ENCODE peak calls at places on chromosomes 2 and 18, in six cellular contexts. O, X, W, R, V and E are unnamed samples.

GRCh38 chr2:241724259-241724974 is 10.0 kb upstream of the D2HGDH start:
- DNase-seq in O (no peak), X (no peak), W (no peak), R (peak; percentile 66), V (no peak), E (no peak)

GRCh38 chr2:187709063-187709462 is 154.8 kb upstream of the TFPI start:
- DNase-seq in O (no peak), X (no peak), W (no peak), R (no peak), V (no peak), E (no peak)

GRCh38 chr18:3508576-3509559 is 58.9 kb downstream of the TGIF1 start:
- DNase-seq in O (no peak), X (no peak), W (no peak), R (no peak), V (no peak), E (no peak)

GRCh38 chr2:219446101-219446504 is 11.5 kb downstream of the SPEG start:
- DNase-seq in O (no peak), X (no peak), W (no peak), R (peak; percentile 92), V (no peak), E (no peak)

GRCh38 chr2:117979911-117980341 is 33.9 kb downstream of the CCDC93 start:
- DNase-seq in O (no peak), X (no peak), W (no peak), R (no peak), V (no peak), E (no peak)

GRCh38 chr2:128395196-128395595 is 76.5 kb upstream of the HS6ST1 start:
- DNase-seq in O (no peak), X (no peak), W (no peak), R (peak; percentile 17), V (no peak), E (no peak)

GRCh38 chr2:74205586-74205985 is 7.2 kb downstream of the MTHFD2 start:
- DNase-seq in O (no peak), X (no peak), W (no peak), R (no peak), V (no peak), E (no peak)

GRCh38 chr18:24536326-24536725 is 75.9 kb downstream of the HRH4 start:
- DNase-seq in O (no peak), X (no peak), W (no peak), R (no peak), V (no peak), E (no peak)

GRCh38 chr2:203737360-203737759 is 30.9 kb downstream of the CD28 start:
- DNase-seq in O (no peak), X (no peak), W (no peak), R (no peak), V (no peak), E (no peak)

GRCh38 chr2:143885461-143885860 is 634.5 kb downstream of the ZEB2 start:
- DNase-seq in O (no peak), X (no peak), W (no peak), R (no peak), V (no peak), E (no peak)

GRCh38 chr2:230129343-230129742 is 60.6 kb upstream of the SLC16A14 start:
- DNase-seq in O (no peak), X (no peak), W (no peak), R (no peak), V (peak; percentile 77), E (no peak)

GRCh38 chr18:6921571-6921970 is 192.1 kb downstream of the ARHGAP28 start:
- DNase-seq in O (no peak), X (no peak), W (no peak), R (no peak), V (no peak), E (no peak)

GRCh38 chr2:121255363-121255762 is 29.6 kb downstream of the TFCP2L1 start:
- DNase-seq in O (no peak), X (no peak), W (no peak), R (no peak), V (no peak), E (no peak)

GRCh38 chr2:9799011-9799596 is 44.2 kb upstream of the TAF1B start:
- DNase-seq in O (no peak), X (no peak), W (no peak), R (no peak), V (peak; percentile 54), E (no peak)

GRCh38 chr2:177708106-177708505 is 315.5 kb downstream of the AGPS start:
- DNase-seq in O (no peak), X (no peak), W (no peak), R (no peak), V (no peak), E (no peak)

GRCh38 chr2:226063704-226064390 is 664.3 kb downstream of the NYAP2 start:
- DNase-seq in O (peak; percentile 96), X (no peak), W (no peak), R (no peak), V (no peak), E (no peak)

GRCh38 chr2:120566331-120567035 is 169.2 kb upstream of the GLI2 start:
- DNase-seq in O (no peak), X (no peak), W (no peak), R (no peak), V (no peak), E (no peak)

GRCh38 chr2:209426432-209426831 is 2.6 kb downstream of the MAP2 start:
- DNase-seq in O (no peak), X (no peak), W (no peak), R (peak; percentile 9), V (no peak), E (no peak)

GRCh38 chr2:209423562-209424541 is at the start of gene MAP2:
- DNase-seq in O (peak; percentile 66), X (peak; percentile 68), W (no peak), R (peak; percentile 96), V (peak; percentile 61), E (peak; percentile 89)

GRCh38 chr2:209425082-209426071 is 1.5 kb downstream of the MAP2 start:
- DNase-seq in O (peak; percentile 37), X (no peak), W (no peak), R (peak; percentile 50), V (peak; percentile 32), E (no peak)

GRCh38 chr2:209416913-209417312 is 6.9 kb upstream of the MAP2 start:
- DNase-seq in O (no peak), X (no peak), W (no peak), R (no peak), V (no peak), E (no peak)

GRCh38 chr2:209422191-209422754 is 1.6 kb upstream of the MAP2 start:
- DNase-seq in O (no peak), X (no peak), W (no peak), R (no peak), V (no peak), E (no peak)
- TF ChIP-seq JUND in O (no peak), X (no peak), W (no peak), R (no peak), V (no peak), E (no peak)

GRCh38 chr2:223044916-223045700 is 6.9 kb upstream of the KCNE4 start:
- DNase-seq in O (no peak), X (no peak), W (no peak), R (no peak), V (no peak), E (no peak)

GRCh38 chr2:223044092-223044836 is 7.7 kb upstream of the KCNE4 start:
- DNase-seq in O (no peak), X (peak; percentile 80), W (no peak), R (no peak), V (no peak), E (no peak)

GRCh38 chr2:223048519-223048918 is 3.5 kb upstream of the KCNE4 start:
- DNase-seq in O (no peak), X (no peak), W (no peak), R (no peak), V (no peak), E (no peak)

GRCh38 chr2:223047260-223047761 is 4.7 kb upstream of the KCNE4 start:
- DNase-seq in O (no peak), X (no peak), W (no peak), R (peak; percentile 61), V (no peak), E (no peak)

DNA sequence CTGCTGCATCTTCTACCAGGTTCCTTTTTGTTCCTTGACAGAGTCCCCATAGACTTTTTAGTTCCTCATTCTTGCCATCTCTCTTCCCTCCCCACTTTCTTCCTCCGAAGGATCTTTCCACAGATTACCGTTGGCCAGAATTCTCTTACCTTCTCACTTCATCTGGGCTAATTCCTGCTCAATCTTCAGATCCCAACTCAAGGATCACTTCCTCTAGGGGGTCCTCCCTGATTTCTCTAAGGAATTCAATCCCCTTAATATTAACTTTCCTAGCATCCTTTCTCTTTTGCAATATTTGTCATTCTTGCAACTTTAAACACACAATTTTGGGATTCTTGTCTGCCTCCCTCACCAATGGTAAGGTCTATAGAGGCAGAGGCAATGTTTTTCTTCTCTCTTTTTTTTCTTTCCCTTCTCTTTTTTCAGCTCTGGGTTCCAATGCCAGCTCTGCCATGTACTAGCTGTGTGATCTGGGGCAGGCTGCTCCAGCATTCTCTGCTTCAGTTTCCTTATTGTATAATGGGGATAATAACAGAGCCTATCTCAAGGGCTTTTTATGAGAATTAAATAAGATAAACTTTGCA is 5.4 kb upstream of the KCNE4 start:
- DNase-seq in O (no peak), X (no peak), W (no peak), R (no peak), V (no peak), E (no peak)
- TF ChIP-seq JUND in O (no peak), X (no peak), W (no peak), R (no peak), V (no peak), E (no peak)

DNA sequence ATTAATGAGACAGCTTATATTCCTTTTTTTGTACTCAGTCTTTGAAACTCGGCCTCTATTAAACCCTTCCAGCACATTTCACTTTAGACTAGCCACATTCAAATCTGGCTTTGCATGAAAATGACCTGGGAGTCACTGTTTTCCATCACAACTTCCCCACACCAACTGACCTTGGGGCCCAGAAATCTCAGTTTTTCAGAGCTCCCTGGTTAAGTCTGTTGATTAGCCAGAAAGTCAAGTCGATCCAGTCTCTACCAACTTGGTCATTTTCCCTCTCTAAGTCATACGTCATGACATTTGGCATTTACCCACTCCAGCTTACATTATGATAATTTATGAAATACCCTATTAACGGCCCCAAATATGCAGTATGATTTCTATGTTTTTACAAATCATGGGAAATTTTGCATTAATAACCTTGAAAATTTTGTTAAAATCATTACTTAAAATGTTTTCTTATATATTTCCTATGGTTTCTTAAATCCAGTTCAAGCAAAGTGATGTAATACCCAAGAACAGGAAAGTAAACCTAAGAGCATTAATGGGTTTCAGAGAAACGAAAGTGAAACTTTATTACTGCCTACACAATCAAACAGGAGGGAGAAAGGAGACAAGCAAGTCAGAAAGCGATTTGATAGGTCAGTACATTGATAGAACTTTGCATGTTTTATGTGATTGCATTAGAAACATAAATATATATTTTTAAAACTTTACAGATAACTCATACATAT is 77.1 kb downstream of the SPATS2L start:
- DNase-seq in O (no peak), X (no peak), W (peak; percentile 60), R (no peak), V (no peak), E (no peak)
- TF ChIP-seq JUND in O (no peak), X (no peak), W (no peak), R (no peak), V (no peak), E (no peak)

DNA sequence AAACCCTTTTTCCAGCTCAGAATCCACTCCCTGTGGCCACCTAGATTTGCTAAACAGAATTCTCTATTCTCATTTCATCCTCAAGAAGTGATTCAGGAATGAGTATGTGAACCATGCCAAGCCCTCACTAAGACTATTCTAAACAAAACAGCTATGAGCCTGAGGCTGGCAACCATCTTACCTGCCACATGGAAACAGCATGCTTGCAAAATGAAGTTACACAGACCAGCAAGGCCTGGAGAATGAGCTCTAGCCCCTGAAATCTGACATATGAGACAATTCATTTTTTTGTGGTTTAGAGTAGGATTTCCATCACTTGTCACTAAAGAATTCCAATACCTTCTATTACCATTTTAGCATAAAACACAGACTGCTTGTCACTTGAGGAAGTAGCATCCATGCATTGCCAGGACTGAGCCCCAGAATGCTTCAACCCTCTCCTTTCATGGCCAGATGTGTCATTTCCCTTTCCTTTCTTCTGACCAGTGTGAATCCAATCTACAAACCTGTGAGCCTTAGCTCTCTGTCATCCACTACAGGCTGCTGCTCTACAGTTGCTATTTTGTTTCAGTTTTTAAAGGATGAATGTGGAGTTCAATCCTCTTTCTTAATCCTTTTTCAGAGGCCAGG is 744.3 kb upstream of the ACVR2A start:
- DNase-seq in O (no peak), X (no peak), W (no peak), R (no peak), V (no peak), E (no peak)
- TF ChIP-seq JUND in O (no peak), X (no peak), W (no peak), R (no peak), V (no peak), E (no peak)